ENCODE peak calls at places on chromosomes 11 and 22, in four cellular contexts. K, S, V and G are unnamed samples.

GRCh38 chr11:65558002-65558784 is at the start of gene LTBP3:
- DNase-seq in S (peak), K (no peak), V (peak), G (peak)

GRCh38 chr22:21876486-21877176 is 9.2 kb upstream of the MAPK1 start:
- DNase-seq in S (peak), V (peak), K (no peak), G (no peak)

GRCh38 chr11:94876645-94877445 is 96.5 kb downstream of the CWC15 start:
- DNase-seq in K (no peak), S (peak), V (peak), G (no peak)

GRCh38 chr11:69202511-69203221 is 46.9 kb downstream of the SMIM38 start:
- DNase-seq in S (no peak), V (no peak), K (no peak), G (no peak)

GRCh38 chr11:61516675-61517516 is 8.3 kb downstream of the LRRC10B start:
- DNase-seq in S (peak), V (no peak), K (no peak), G (peak)

GRCh38 chr11:76783901-76784813 is 1.0 kb downstream of the TSKU start:
- DNase-seq in S (peak), K (peak), V (peak), G (peak)

GRCh38 chr11:70848243-70848750 is 404.1 kb downstream of the SHANK2 start:
- DNase-seq in S (no peak), V (no peak), K (no peak), G (no peak)

GRCh38 chr11:122655527-122656072 is at the start of gene UBASH3B:
- DNase-seq in V (peak), S (peak), K (no peak), G (peak)

GRCh38 chr11:20668844-20669832 is at the start of gene NELL1:
- DNase-seq in S (peak), V (no peak), K (no peak), G (peak)

GRCh38 chr11:19079643-19080440 is 19.3 kb upstream of the MRGPRX2 start:
- DNase-seq in K (no peak), V (peak), S (peak), G (no peak)

GRCh38 chr11:125274309-125274708 is 109.8 kb downstream of the PKNOX2 start:
- DNase-seq in K (no peak), V (no peak), S (no peak), G (no peak)

GRCh38 chr11:44728491-44728910 is 1.7 kb downstream of the TSPAN18 start:
- DNase-seq in S (peak), K (no peak), V (no peak), G (peak)

GRCh38 chr11:84671325-84672019 is 955.7 kb downstream of the DLG2 start:
- DNase-seq in S (no peak), K (no peak), V (no peak), G (no peak)

GRCh38 chr11:87035976-87036583 is 1.7 kb upstream of the TMEM135 start:
- DNase-seq in S (peak), K (no peak), V (no peak), G (no peak)

GRCh38 chr22:44883011-44883421 is 126.8 kb downstream of the PHF21B start:
- DNase-seq in V (no peak), S (no peak), K (no peak), G (peak)

GRCh38 chr22:29313126-29314071 is 2.1 kb downstream of the RASL10A start:
- DNase-seq in V (no peak), S (peak), K (peak), G (peak)

GRCh38 chr11:87219266-87219665 is 181.5 kb downstream of the TMEM135 start:
- DNase-seq in K (peak), S (peak), V (no peak), G (no peak)

GRCh38 chr11:69801513-69802335 is 17.5 kb downstream of the FGF3 start:
- DNase-seq in S (peak), K (peak), V (no peak), G (peak)

GRCh38 chr11:19185036-19185435 is 16.7 kb downstream of the CSRP3 start:
- DNase-seq in S (no peak), V (no peak), K (no peak), G (no peak)

GRCh38 chr11:5605849-5606248 is 9.4 kb downstream of the TRIM6 start:
- DNase-seq in S (no peak), K (no peak), V (peak), G (no peak)

GRCh38 chr11:3946445-3947017 is 91.1 kb downstream of the STIM1 start:
- DNase-seq in S (no peak), K (no peak), V (no peak), G (no peak)
- H2BK120ac ChIP-seq in S (no peak), K (no peak), V (no peak), G (no peak)

GRCh38 chr11:17468094-17468493 is 8.6 kb downstream of the ABCC8 start:
- DNase-seq in S (no peak), V (no peak), K (no peak), G (no peak)
- H4K5ac ChIP-seq in S (no peak), V (no peak), K (no peak), G (no peak)

GRCh38 chr11:64068705-64069400 is 33.1 kb downstream of the FLRT1 start:
- DNase-seq in K (no peak), V (no peak), S (no peak), G (no peak)
- H2BK120ac ChIP-seq in K (no peak), V (no peak), S (no peak), G (no peak)

DNA sequence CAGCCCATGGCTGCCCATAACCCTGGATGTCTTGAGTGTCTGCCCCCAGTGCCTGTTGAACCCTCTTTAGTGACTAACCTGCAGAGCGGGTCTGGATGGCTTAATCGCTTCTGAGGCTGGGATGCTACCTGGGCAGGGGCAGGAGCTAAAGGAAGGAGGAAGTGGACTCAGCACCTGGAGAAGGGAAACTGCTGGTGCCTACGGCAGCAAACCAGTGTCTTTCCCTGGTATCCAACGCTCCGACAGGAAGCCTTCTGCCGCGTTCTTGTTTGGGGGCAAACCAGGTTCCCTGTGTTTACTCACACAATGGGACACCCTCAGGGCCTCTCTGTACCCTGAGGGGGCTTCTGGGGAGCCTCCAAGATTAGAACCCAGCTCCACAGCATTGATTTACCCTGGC is 38.1 kb upstream of the B3GAT1 start:
- DNase-seq in V (no peak), S (no peak), K (no peak), G (no peak)
- H4K5ac ChIP-seq in V (no peak), S (no peak), K (no peak), G (no peak)

DNA sequence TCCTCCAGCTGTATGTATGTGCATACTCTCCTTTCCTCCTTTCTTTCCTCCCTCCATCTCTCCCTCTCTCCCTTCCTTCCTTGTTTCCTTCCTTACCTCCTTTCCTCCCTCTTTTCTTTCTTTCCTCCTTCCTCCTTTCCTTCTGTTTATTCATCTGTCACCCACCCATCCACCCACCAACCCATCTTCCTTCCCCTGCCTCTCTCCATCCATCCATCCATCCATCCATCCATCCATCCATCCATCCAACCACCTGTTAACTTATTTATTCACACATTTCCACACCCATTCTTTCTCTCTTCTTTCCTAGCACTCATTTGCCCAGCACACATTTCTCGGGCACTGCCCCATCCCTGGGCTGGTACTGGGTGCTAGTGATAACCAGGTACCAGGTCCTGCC is 443.9 kb downstream of the MIAT start:
- DNase-seq in K (no peak), S (no peak), V (no peak), G (no peak)
- H2BK120ac ChIP-seq in K (no peak), S (no peak), V (peak), G (no peak)

GRCh38 chr11:72349616-72350218 is 84.6 kb downstream of the CLPB start:
- DNase-seq in K (no peak), V (no peak), S (no peak), G (no peak)
- H4K5ac ChIP-seq in K (no peak), V (no peak), S (no peak), G (no peak)